ENCODE peak calls at places on chromosomes 2 and 18, in ten cellular contexts. V is fibroblast of lung, S is heart right ventricle, X is tibial nerve, K is heart left ventricle, J is sigmoid colon, T is OCI-LY7, F is BE2C, G is colonic mucosa, W is kidney epithelial cell. A is an unnamed sample. For H3K36me3, the result is how much of the 10 kb centered on the place peaks cover.

GRCh38 chr18:40413160-40413559 is 1541.9 kb upstream of the PIK3C3 start:
- DNase-seq in V (no peak), S (no peak), X (no peak), K (no peak), J (no peak), T (no peak), F (no peak), G (peak), W (no peak), A (no peak)

GRCh38 chr18:58299936-58300335 is 255.9 kb downstream of the NEDD4L start:
- DNase-seq in V (no peak), S (no peak), X (no peak), K (no peak), J (no peak), T (no peak), F (no peak), G (no peak), W (no peak), A (no peak)

GRCh38 chr18:32122039-32122438 is 30.4 kb downstream of the RNF138 start:
- DNase-seq in V (no peak), S (no peak), X (no peak), K (no peak), J (no peak), T (no peak), F (no peak), G (no peak), W (no peak), A (no peak)

GRCh38 chr2:16508061-16508851 is 157.4 kb downstream of the CYRIA start:
- DNase-seq in V (peak), S (peak), X (no peak), K (peak), J (no peak), T (no peak), F (peak), G (peak), W (no peak), A (no peak)

GRCh38 chr2:211534655-211535054 is 978.3 kb downstream of the CPS1 start:
- DNase-seq in V (peak), S (no peak), X (no peak), K (no peak), J (no peak), T (no peak), F (no peak), G (no peak), W (no peak), A (no peak)

GRCh38 chr2:197145471-197146056 is 165.0 kb downstream of the ANKRD44 start:
- DNase-seq in V (no peak), S (no peak), X (no peak), K (no peak), J (no peak), T (peak), F (no peak), G (no peak), W (no peak), A (no peak)

GRCh38 chr18:44502790-44503189 is 177.9 kb upstream of the SETBP1 start:
- DNase-seq in V (no peak), S (no peak), X (no peak), K (no peak), J (no peak), T (no peak), F (no peak), G (no peak), W (no peak), A (no peak)

GRCh38 chr2:131035112-131035825 is 58.0 kb downstream of the FAM168B start:
- DNase-seq in V (no peak), S (no peak), X (no peak), K (no peak), J (peak), T (no peak), F (no peak), G (no peak), W (no peak), A (peak)

GRCh38 chr2:210655229-210655628 is 98.8 kb downstream of the CPS1 start:
- DNase-seq in V (no peak), S (no peak), X (no peak), K (no peak), J (no peak), T (no peak), F (no peak), G (no peak), W (no peak), A (no peak)

GRCh38 chr2:88658890-88659881 is 31.9 kb upstream of the EIF2AK3 start:
- DNase-seq in V (peak), S (no peak), X (no peak), K (no peak), J (peak), T (no peak), F (no peak), G (peak), W (no peak), A (no peak)

GRCh38 chr2:692767-693166 is 15.6 kb upstream of the TMEM18 start:
- DNase-seq in V (no peak), S (no peak), X (no peak), K (no peak), J (no peak), T (no peak), F (no peak), G (no peak), W (no peak), A (no peak)

GRCh38 chr18:37668971-37669747 is 103.6 kb upstream of the CELF4 start:
- DNase-seq in V (no peak), S (no peak), X (no peak), K (no peak), J (peak), T (no peak), F (no peak), G (no peak), W (no peak), A (no peak)

GRCh38 chr2:190352668-190353536 is 9.5 kb downstream of the INPP1 start:
- DNase-seq in V (peak), S (no peak), X (no peak), K (no peak), J (no peak), T (no peak), F (peak), G (no peak), W (no peak), A (no peak)

GRCh38 chr2:236666646-236667204 is 97.1 kb downstream of the ACKR3 start:
- DNase-seq in V (no peak), S (no peak), X (no peak), K (peak), J (no peak), T (no peak), F (no peak), G (no peak), W (no peak), A (no peak)

GRCh38 chr2:170235860-170236638 is 58.1 kb downstream of the MYO3B start:
- DNase-seq in V (peak), S (no peak), X (no peak), K (no peak), J (no peak), T (peak), F (peak), G (no peak), W (no peak), A (no peak)

GRCh38 chr2:124476291-124476690 is 451.2 kb downstream of the CNTNAP5 start:
- DNase-seq in V (peak), S (no peak), X (no peak), K (no peak), J (no peak), T (no peak), F (no peak), G (no peak), W (peak), A (no peak)

GRCh38 chr2:239116456-239117246 is 268.8 kb downstream of the TWIST2 start:
- DNase-seq in V (peak), S (peak), X (no peak), K (peak), J (no peak), T (no peak), F (no peak), G (no peak), W (no peak), A (no peak)

GRCh38 chr2:35548171-35548570 is 807.4 kb upstream of the CRIM1 start:
- DNase-seq in V (peak), S (no peak), X (no peak), K (no peak), J (no peak), T (no peak), F (no peak), G (no peak), W (no peak), A (no peak)

GRCh38 chr2:85255456-85255812 is 72.4 kb downstream of the TGOLN2 start:
- DNase-seq in V (no peak), S (no peak), X (no peak), K (peak), J (no peak), T (peak), F (peak), G (no peak), W (no peak), A (no peak)

GRCh38 chr2:9735335-9735734 is 104.5 kb upstream of the YWHAQ start:
- DNase-seq in V (peak), S (no peak), X (no peak), K (no peak), J (no peak), T (no peak), F (no peak), G (no peak), W (no peak), A (no peak)

GRCh38 chr2:24083567-24084385 is 858 bp downstream of the TP53I3 start:
- DNase-seq in V (peak), S (no peak), X (no peak), K (no peak), J (no peak), T (peak), F (peak), G (peak), W (peak), A (peak)

GRCh38 chr18:67216846-67217245 is 299.7 kb downstream of the DSEL start:
- DNase-seq in V (peak), S (no peak), X (no peak), K (no peak), J (no peak), T (no peak), F (no peak), G (no peak), W (no peak), A (no peak)

GRCh38 chr2:206084870-206085741 is 868 bp downstream of the INO80D start:
- DNase-seq in V (peak), S (peak), X (no peak), K (peak), J (peak), T (peak), F (peak), G (peak), W (no peak), A (no peak)

GRCh38 chr2:237977380-237977779 is 10.6 kb downstream of the UBE2F start:
- DNase-seq in V (no peak), S (no peak), X (no peak), K (no peak), J (no peak), T (peak), F (no peak), G (no peak), W (no peak), A (no peak)

GRCh38 chr2:59790186-59791142 is 763.0 kb downstream of the BCL11A start:
- DNase-seq in V (no peak), S (no peak), X (no peak), K (no peak), J (no peak), T (no peak), F (no peak), G (no peak), W (no peak), A (no peak)

GRCh38 chr2:226760412-226761194 is 39.0 kb downstream of the IRS1 start:
- DNase-seq in V (peak), S (no peak), X (no peak), K (no peak), J (no peak), T (no peak), F (no peak), G (no peak), W (peak), A (no peak)

GRCh38 chr2:85173909-85174308 is 40.7 kb downstream of the TCF7L1 start:
- DNase-seq in V (no peak), S (no peak), X (no peak), K (no peak), J (no peak), T (no peak), F (no peak), G (no peak), W (no peak), A (no peak)

GRCh38 chr18:48820483-48821250 is 130.1 kb downstream of the SMAD7 start:
- DNase-seq in V (no peak), S (no peak), X (no peak), K (peak), J (peak), T (peak), F (no peak), G (no peak), W (no peak), A (peak)

GRCh38 chr2:180291552-180292421 is 284.7 kb upstream of the CWC22 start:
- DNase-seq in V (peak), S (no peak), X (no peak), K (no peak), J (no peak), T (no peak), F (no peak), G (no peak), W (no peak), A (no peak)

GRCh38 chr18:29154758-29155725 is 978.1 kb upstream of the CDH2 start:
- DNase-seq in V (peak), S (no peak), X (no peak), K (no peak), J (no peak), T (no peak), F (no peak), G (no peak), W (peak), A (peak)

GRCh38 chr2:73836141-73836943 is 7.6 kb downstream of the STAMBP start:
- DNase-seq in V (no peak), S (peak), X (no peak), K (no peak), J (peak), T (no peak), F (peak), G (no peak), W (no peak), A (no peak)

GRCh38 chr18:25284861-25285574 is 66.9 kb downstream of the ZNF521 start:
- DNase-seq in V (peak), S (no peak), X (no peak), K (no peak), J (no peak), T (no peak), F (no peak), G (no peak), W (no peak), A (no peak)

GRCh38 chr2:135255208-135255607 is 203.1 kb downstream of the RAB3GAP1 start:
- DNase-seq in V (no peak), S (no peak), X (no peak), K (no peak), J (no peak), T (peak), F (no peak), G (no peak), W (no peak), A (no peak)

GRCh38 chr18:61840324-61840723 is 52.5 kb downstream of the RNF152 start:
- DNase-seq in V (no peak), S (no peak), X (no peak), K (no peak), J (no peak), T (no peak), F (no peak), G (no peak), W (no peak), A (no peak)

GRCh38 chr2:233449071-233449901 is 95.0 kb downstream of the DGKD start:
- DNase-seq in V (peak), S (no peak), X (no peak), K (no peak), J (peak), T (no peak), F (peak), G (no peak), W (no peak), A (peak)

GRCh38 chr2:96143848-96144480 is 1.3 kb downstream of the DUSP2 start:
- DNase-seq in V (no peak), S (no peak), X (no peak), K (peak), J (peak), T (peak), F (no peak), G (no peak), W (no peak), A (peak)
- TF ChIP-seq CTCF in V (no peak), S (no peak), X (no peak), K (no peak), J (no peak), T (peak), F (no peak), G (no peak), W (peak), A (no peak)

DNA sequence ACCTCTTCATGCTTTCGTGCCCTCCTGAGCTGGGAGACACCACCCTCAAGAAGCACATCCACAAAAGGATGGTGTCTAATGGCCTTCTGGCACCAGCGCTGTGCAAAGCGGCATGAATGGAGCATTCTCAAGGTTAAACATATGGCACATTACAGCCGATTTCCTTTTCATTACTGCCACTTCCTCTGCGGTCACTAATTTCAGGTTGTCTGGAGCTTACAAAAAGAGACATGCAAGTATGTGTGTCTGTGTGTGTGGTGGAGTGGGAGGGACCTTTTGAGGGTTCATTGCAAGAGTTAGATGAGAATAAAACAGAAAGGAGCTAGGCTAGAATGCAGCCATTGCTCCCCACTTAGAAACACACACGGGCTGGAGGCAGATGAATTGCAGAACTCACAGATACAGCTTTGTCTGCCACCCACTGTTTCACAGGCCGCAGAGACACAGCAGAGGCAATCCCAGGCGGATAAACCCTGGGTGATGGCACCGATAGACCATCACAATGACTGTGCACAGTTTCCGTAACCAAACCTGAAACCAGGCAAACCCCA is 76.0 kb downstream of the TGIF1 start:
- DNase-seq in V (peak), S (no peak), X (no peak), K (no peak), J (no peak), T (no peak), F (no peak), G (no peak), W (no peak), A (no peak)
- H3K36me3 ChIP-seq in V (under half), S (under half), X (under half), K (under half), J (under half), T (under half), F (under half), G (under half), W (under half), A (under half)

GRCh38 chr2:231361701-231362588 is 33.6 kb upstream of the B3GNT7 start:
- DNase-seq in V (no peak), S (no peak), X (no peak), K (no peak), J (peak), T (peak), F (no peak), G (no peak), W (no peak), A (peak)
- TF ChIP-seq CTCF in V (no peak), S (no peak), X (no peak), K (no peak), J (no peak), T (peak), F (peak), G (no peak), W (no peak), A (no peak)

DNA sequence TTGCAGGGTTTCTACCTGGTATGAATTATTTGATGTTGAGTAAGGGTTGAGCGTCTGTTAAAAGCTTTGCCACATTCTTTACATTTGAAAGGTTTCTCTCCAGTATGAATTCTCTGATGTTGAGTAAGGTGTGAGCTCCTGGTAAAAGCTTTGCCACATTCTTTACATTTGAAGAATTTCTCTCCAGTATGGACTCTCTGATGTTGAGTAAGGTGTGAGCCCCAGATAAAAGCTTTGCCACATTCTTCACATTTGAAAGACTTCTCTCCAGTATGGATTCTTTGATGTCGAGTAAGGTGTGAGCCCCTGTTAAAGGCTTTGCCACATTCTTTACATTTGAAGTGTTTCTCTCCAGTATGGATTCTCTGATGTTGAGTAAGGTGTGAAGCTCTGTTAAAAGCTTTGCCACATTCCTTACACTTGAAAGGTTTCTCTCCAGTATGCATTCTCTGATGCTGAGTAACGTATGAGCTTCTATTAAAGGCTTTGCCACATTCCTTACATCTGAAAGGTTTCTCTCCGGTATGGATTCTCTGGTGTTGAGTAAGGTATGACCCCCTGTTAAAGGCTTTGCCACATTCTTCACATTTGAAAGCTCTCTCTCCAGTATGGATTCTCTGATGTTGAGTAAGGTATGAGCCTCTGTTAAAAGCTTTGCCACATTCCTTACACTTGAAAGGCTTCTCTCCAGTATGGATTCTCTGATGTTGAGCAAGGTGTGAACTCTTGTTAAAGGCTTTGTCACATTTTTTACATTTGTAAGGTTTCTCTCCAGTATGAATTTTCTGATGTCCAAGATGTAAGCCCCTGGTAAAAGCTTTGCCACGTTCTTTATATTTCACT is 27.1 kb downstream of the ZNF519 start:
- DNase-seq in V (peak), S (no peak), X (no peak), K (no peak), J (no peak), T (no peak), F (no peak), G (no peak), W (no peak), A (no peak)
- H3K36me3 ChIP-seq in V (under half), S (under half), X (under half), K (under half), J (under half), T (half or more), F (under half), G (under half), W (under half), A (under half)

GRCh38 chr2:241267249-241268067 is 48.0 kb downstream of the HDLBP start:
- DNase-seq in V (no peak), S (no peak), X (no peak), K (no peak), J (no peak), T (peak), F (no peak), G (no peak), W (no peak), A (no peak)
- TF ChIP-seq CTCF in V (no peak), S (no peak), X (no peak), K (no peak), J (no peak), T (peak), F (no peak), G (no peak), W (no peak), A (no peak)

DNA sequence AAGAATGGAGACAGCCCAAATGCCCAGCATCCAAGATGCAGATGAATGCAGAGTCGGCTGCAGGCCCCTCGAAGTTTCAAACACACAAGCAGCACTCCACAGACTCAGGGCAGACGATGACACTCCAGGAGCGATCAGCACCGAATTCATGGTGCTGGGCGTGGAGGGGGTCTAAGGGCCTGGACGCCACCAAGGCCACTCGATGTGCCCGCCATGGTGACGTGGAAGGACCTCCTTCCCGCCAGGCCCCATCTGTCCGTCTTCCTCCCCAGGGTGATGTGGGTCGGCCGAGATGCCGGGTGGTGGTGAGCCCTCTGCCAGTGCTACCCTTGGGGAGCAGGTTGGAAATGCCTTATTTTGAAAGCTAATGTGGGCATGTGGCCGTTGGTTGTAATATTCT is 9.4 kb downstream of the KIF1A start:
- DNase-seq in V (no peak), S (no peak), X (no peak), K (no peak), J (peak), T (no peak), F (no peak), G (no peak), W (no peak), A (no peak)
- H3K36me3 ChIP-seq in V (under half), S (under half), X (under half), K (under half), J (under half), T (under half), F (under half), G (under half), W (under half), A (under half)

A was measured in RWPE2.